ENCODE peak calls at places on chromosomes 13 and 19, in eight cellular contexts. H is fibroblast of the aortic adventitia; C is psoas muscle; I is cardiac muscle cell; N is GM23248; A is foreskin fibroblast; J is CD8-positive, alpha-beta T cell; R is mucosa of descending colon. Y is an unnamed sample.

GRCh38 chr13:52599037-52599852 is 43.0 kb upstream of the HNRNPA1L2 start:
- DNase-seq in H (peak), C (no peak), I (peak), N (peak), A (peak), J (no peak), R (no peak), Y (no peak)

GRCh38 chr13:110478405-110479214 is 82.9 kb downstream of the RAB20 start:
- DNase-seq in H (no peak), C (no peak), I (no peak), N (no peak), A (no peak), J (no peak), R (no peak), Y (no peak)

GRCh38 chr13:48072304-48072703 is 22.6 kb downstream of the MED4 start:
- DNase-seq in H (no peak), C (no peak), I (no peak), N (no peak), A (no peak), J (no peak), R (no peak), Y (no peak)

GRCh38 chr13:84658881-84659661 is 776.8 kb upstream of the SLITRK1 start:
- DNase-seq in H (peak), C (no peak), I (peak), N (peak), A (no peak), J (no peak), R (no peak), Y (no peak)

GRCh38 chr19:19120308-19121156 is 17.7 kb downstream of the TMEM161A start:
- DNase-seq in H (peak), C (no peak), I (peak), N (peak), A (peak), J (no peak), R (no peak), Y (peak)

GRCh38 chr13:37209621-37210020 is 104.2 kb upstream of the CSNK1A1L start:
- DNase-seq in H (no peak), C (no peak), I (no peak), N (peak), A (no peak), J (no peak), R (no peak), Y (no peak)

GRCh38 chr13:99978781-99979452 is 2.7 kb upstream of the ZIC2 start:
- DNase-seq in H (no peak), C (peak), I (no peak), N (no peak), A (no peak), J (no peak), R (no peak), Y (no peak)

GRCh38 chr13:43129511-43130130 is 106.2 kb downstream of the DNAJC15 start:
- DNase-seq in H (peak), C (no peak), I (no peak), N (no peak), A (no peak), J (no peak), R (no peak), Y (no peak)

GRCh38 chr19:10228925-10229324 is 2.2 kb downstream of the S1PR2 start:
- DNase-seq in H (peak), C (no peak), I (peak), N (peak), A (no peak), J (peak), R (no peak), Y (peak)

GRCh38 chr13:37531054-37531453 is 67.5 kb downstream of the POSTN start:
- DNase-seq in H (peak), C (no peak), I (peak), N (peak), A (no peak), J (no peak), R (no peak), Y (no peak)

GRCh38 chr19:46442808-46443450 is 14.2 kb upstream of the PNMA8C start:
- DNase-seq in H (peak), C (no peak), I (peak), N (peak), A (peak), J (no peak), R (no peak), Y (no peak)

GRCh38 chr19:42465827-42466280 is 23.1 kb upstream of the CXCL17 start:
- DNase-seq in H (no peak), C (no peak), I (no peak), N (no peak), A (no peak), J (no peak), R (no peak), Y (no peak)

GRCh38 chr13:33872005-33872351 is 54.0 kb downstream of the RFC3 start:
- DNase-seq in H (peak), C (no peak), I (peak), N (no peak), A (no peak), J (no peak), R (no peak), Y (no peak)

GRCh38 chr13:48562296-48563066 is 29.6 kb upstream of the RCBTB2 start:
- DNase-seq in H (no peak), C (no peak), I (no peak), N (no peak), A (no peak), J (peak), R (no peak), Y (peak)

GRCh38 chr13:49667773-49668172 is 23.5 kb downstream of the EBPL start:
- DNase-seq in H (no peak), C (no peak), I (no peak), N (peak), A (peak), J (no peak), R (no peak), Y (no peak)

GRCh38 chr13:99617474-99618255 is 116.4 kb downstream of the TM9SF2 start:
- DNase-seq in H (peak), C (no peak), I (peak), N (peak), A (peak), J (no peak), R (no peak), Y (no peak)

GRCh38 chr19:56594783-56595547 is at the start of gene ZNF71:
- DNase-seq in H (peak), C (peak), I (peak), N (peak), A (peak), J (peak), R (peak), Y (peak)

GRCh38 chr13:93982189-93982918 is 497.1 kb downstream of the DCT start:
- DNase-seq in H (peak), C (no peak), I (no peak), N (no peak), A (no peak), J (no peak), R (no peak), Y (no peak)

GRCh38 chr13:67366533-67366932 is 136.4 kb upstream of the PCDH9 start:
- DNase-seq in H (peak), C (no peak), I (peak), N (peak), A (no peak), J (no peak), R (no peak), Y (peak)

GRCh38 chr13:42574011-42574410 is at the start of gene TNFSF11:
- DNase-seq in H (no peak), C (no peak), I (peak), N (no peak), A (no peak), J (no peak), R (no peak), Y (no peak)

GRCh38 chr19:54420383-54421168 is 5.3 kb downstream of the TTYH1 start:
- DNase-seq in H (no peak), C (no peak), I (peak), N (no peak), A (no peak), J (no peak), R (no peak), Y (no peak)

GRCh38 chr13:79295906-79296564 is 110.0 kb downstream of the RBM26 start:
- DNase-seq in H (no peak), C (no peak), I (no peak), N (peak), A (no peak), J (no peak), R (no peak), Y (no peak)

GRCh38 chr13:21326155-21327030 is 132.7 kb downstream of the ZDHHC20 start:
- DNase-seq in H (peak), C (no peak), I (peak), N (peak), A (peak), J (peak), R (peak), Y (no peak)

GRCh38 chr19:35206379-35206778 is 22.2 kb downstream of the FAM187B start:
- DNase-seq in H (no peak), C (no peak), I (no peak), N (no peak), A (no peak), J (peak), R (no peak), Y (peak)

GRCh38 chr13:110229905-110230563 is 76.9 kb downstream of the COL4A1 start:
- DNase-seq in H (no peak), C (no peak), I (no peak), N (no peak), A (no peak), J (no peak), R (no peak), Y (no peak)

DNA sequence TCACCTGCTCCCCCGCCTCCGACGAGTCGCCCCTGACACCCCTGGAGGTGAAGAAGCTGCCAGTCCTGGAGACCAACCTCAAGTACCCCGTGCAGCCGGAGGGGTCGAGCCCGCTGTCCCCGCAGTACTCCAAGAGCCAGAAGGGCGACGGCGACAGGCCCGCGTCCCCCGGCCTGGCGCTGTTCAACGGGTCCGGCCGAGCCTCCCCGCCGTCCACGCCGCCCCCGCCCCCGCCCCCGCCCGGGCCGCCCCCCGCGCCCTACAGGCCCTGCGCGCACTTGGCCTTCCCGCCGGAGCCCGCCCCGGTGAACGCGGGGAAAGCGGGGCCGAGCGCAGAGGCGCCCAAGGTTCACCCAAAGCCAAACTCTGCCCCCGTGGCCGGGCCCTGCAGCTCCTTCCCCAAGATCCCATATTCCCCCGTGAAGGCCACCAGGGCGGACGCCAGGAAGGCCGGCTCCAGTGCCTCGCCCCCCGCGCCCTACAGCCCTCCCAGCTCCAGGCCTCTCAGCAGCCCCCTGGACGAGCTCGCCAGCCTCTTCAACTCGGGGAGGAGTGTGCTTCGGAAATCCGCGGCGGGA is 511.5 kb downstream of the MYO16 start:
- DNase-seq in H (no peak), C (no peak), I (no peak), N (no peak), A (no peak), J (no peak), R (no peak), Y (no peak)
- H3K4me3 ChIP-seq in H (no peak), C (peak), I (no peak), N (no peak), A (no peak), J (no peak), R (no peak), Y (no peak)

DNA sequence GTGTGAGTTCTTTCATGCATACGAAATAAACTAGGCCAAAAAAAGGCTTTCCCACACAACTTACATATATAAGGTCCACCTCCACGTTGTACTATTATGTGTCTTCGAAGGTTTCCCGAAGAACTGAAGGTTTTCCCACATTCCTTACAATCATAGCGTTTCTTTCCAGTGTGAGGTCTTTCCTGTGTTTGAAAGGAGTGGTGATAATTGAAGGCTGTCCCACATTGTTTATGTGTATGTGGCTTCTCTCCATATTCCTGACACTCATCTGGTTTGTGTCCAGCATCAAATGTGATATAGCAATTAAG is 14.6 kb downstream of the ZNF442 start:
- DNase-seq in H (no peak), C (no peak), I (no peak), N (peak), A (no peak), J (no peak), R (no peak), Y (no peak)
- H3K4me3 ChIP-seq in H (no peak), C (no peak), I (no peak), N (no peak), A (no peak), J (no peak), R (no peak), Y (no peak)

GRCh38 chr13:107210216-107211010 is 642.5 kb upstream of the ARGLU1 start:
- DNase-seq in H (peak), C (no peak), I (peak), N (peak), A (no peak), J (no peak), R (no peak), Y (no peak)
- H3K4me3 ChIP-seq in H (peak), C (peak), I (no peak), N (peak), A (peak), J (no peak), R (no peak), Y (no peak)

GRCh38 chr13:98462241-98462882 is 114.5 kb downstream of the STK24 start:
- DNase-seq in H (no peak), C (no peak), I (no peak), N (no peak), A (no peak), J (no peak), R (no peak), Y (no peak)

GRCh38 chr13:98461525-98462240 is 115.2 kb downstream of the STK24 start:
- DNase-seq in H (no peak), C (no peak), I (no peak), N (no peak), A (no peak), J (no peak), R (no peak), Y (no peak)

GRCh38 chr13:98459721-98460370 is 117.1 kb downstream of the STK24 start:
- DNase-seq in H (no peak), C (no peak), I (no peak), N (no peak), A (no peak), J (no peak), R (no peak), Y (no peak)

GRCh38 chr13:98459171-98459681 is 117.7 kb downstream of the STK24 start:
- DNase-seq in H (no peak), C (no peak), I (no peak), N (no peak), A (no peak), J (no peak), R (no peak), Y (no peak)

DNA sequence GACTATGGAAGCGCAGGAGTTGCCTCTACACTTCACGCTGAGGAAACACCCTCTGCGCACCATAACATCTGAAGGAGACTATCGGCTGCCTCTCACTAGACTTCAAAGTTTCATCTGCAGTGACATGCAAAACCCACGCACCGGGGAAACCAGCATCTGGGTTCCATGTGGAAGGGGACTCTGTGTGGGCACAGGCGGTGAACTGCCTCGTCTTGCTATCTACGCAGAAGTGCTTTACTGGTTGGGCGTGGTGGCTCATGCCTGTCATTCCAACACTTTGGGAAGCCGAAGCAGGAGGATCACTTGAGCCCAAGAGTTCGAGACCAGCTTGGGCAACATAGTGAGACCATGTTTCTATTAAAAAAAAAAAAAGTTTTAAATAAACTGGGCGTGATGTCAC is 116.4 kb downstream of the STK24 start:
- DNase-seq in H (no peak), C (no peak), I (no peak), N (no peak), A (peak), J (no peak), R (no peak), Y (no peak)
- H3K4me3 ChIP-seq in H (no peak), C (no peak), I (no peak), N (no peak), A (no peak), J (no peak), R (no peak), Y (no peak)

GRCh38 chr19:8005534-8006256 is at the start of gene ELAVL1:
- DNase-seq in H (peak), C (peak), I (peak), N (peak), A (peak), J (peak), R (peak), Y (peak)
- H3K4me3 ChIP-seq in H (peak), C (peak), I (peak), N (peak), A (peak), J (peak), R (peak), Y (peak)

Y was measured in Jurkat, Clone E6-1.